ENCODE peak calls at places on chromosomes 12 and 14, in four cellular contexts. C is HepG2, F is K562, S is SK-N-SH. M is an unnamed sample.

GRCh38 chr14:58171090-58171489 is 19.1 kb upstream of the ARMH4 start:
- DNase-seq in C (peak), F (peak), S (peak), M (peak)

GRCh38 chr14:96086032-96086431 is 46.9 kb downstream of the C14orf132 start:
- DNase-seq in C (no peak), F (no peak), S (no peak), M (no peak)

GRCh38 chr12:57619434-57620244 is 8.4 kb downstream of the ARHGEF25 start:
- DNase-seq in C (no peak), F (no peak), S (no peak), M (peak)

GRCh38 chr14:87461704-87462103 is 531.3 kb downstream of the GALC start:
- DNase-seq in C (no peak), F (no peak), S (no peak), M (no peak)

GRCh38 chr12:109305547-109305946 is 3.5 kb downstream of the FOXN4 start:
- DNase-seq in C (no peak), F (no peak), S (no peak), M (no peak)

GRCh38 chr12:50351120-50352043 is 45.0 kb downstream of the FAM186A start:
- DNase-seq in C (peak), F (peak), S (no peak), M (no peak)

GRCh38 chr14:21234112-21234511 is 35.1 kb downstream of the HNRNPC start:
- DNase-seq in C (no peak), F (no peak), S (no peak), M (no peak)

GRCh38 chr12:103457471-103457870 is 38.3 kb downstream of the C12orf42 start:
- DNase-seq in C (no peak), F (no peak), S (no peak), M (no peak)

GRCh38 chr12:24222968-24223367 is 273.5 kb upstream of the SOX5 start:
- DNase-seq in C (no peak), F (no peak), S (no peak), M (no peak)

GRCh38 chr14:104732931-104733681 is 9.1 kb downstream of the ADSS1 start:
- DNase-seq in C (no peak), F (no peak), S (no peak), M (no peak)

GRCh38 chr12:27333311-27334009 is 824 bp downstream of the BMAL2 start:
- DNase-seq in C (no peak), F (no peak), S (peak), M (peak)

GRCh38 chr14:92704036-92704804 is 44.2 kb downstream of the LGMN start:
- DNase-seq in C (no peak), F (no peak), S (no peak), M (no peak)

GRCh38 chr14:34059925-34060746 is 109.3 kb upstream of the EGLN3 start:
- DNase-seq in C (peak), F (peak), S (peak), M (peak)

GRCh38 chr12:59164991-59165718 is 244.9 kb upstream of the LRIG3 start:
- DNase-seq in C (peak), F (no peak), S (peak), M (no peak)

GRCh38 chr12:7433276-7433822 is 10.6 kb downstream of the CD163L1 start:
- DNase-seq in C (peak), F (no peak), S (no peak), M (no peak)

GRCh38 chr14:63486729-63487128 is 56.4 kb downstream of the PPP2R5E start:
- DNase-seq in C (no peak), F (no peak), S (no peak), M (no peak)

GRCh38 chr14:38838049-38838978 is 264.7 kb downstream of the SEC23A start:
- DNase-seq in C (no peak), F (no peak), S (no peak), M (no peak)

GRCh38 chr14:38838979-38839323 is 264.1 kb downstream of the SEC23A start:
- DNase-seq in C (no peak), F (no peak), S (no peak), M (no peak)

GRCh38 chr14:38836539-38836938 is 266.5 kb downstream of the SEC23A start:
- DNase-seq in C (no peak), F (no peak), S (no peak), M (no peak)

GRCh38 chr14:38837333-38838048 is 265.5 kb downstream of the SEC23A start:
- DNase-seq in C (no peak), F (no peak), S (no peak), M (no peak)

GRCh38 chr14:38839743-38840375 is 263.2 kb downstream of the SEC23A start:
- DNase-seq in C (no peak), F (no peak), S (no peak), M (no peak)
- TF ChIP-seq FOXJ3 in C (no peak), F (no peak), S (no peak), M (no peak)

DNA sequence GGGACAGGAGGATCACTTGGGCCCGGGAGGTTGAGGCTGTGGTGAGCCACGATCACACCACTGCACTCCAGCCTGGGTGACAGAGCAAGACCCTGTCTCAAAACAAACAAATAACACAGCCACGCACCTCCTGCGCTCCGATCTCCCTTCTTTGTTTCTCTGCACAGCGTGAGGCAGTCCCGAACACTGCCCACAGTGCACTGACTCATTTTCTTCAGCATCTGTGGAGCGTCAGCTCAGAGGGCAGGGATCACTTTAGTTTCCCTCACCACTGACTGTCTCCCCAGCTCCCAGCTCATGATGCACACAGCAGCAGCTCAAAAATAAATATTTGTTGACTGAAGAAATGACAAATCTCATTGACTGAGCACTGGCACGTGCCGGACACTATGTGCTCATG is 883 bp upstream of the MYL2 start:
- DNase-seq in C (no peak), F (no peak), S (no peak), M (no peak)
- TF ChIP-seq FOXJ3 in C (no peak), F (no peak), S (no peak), M (no peak)

DNA sequence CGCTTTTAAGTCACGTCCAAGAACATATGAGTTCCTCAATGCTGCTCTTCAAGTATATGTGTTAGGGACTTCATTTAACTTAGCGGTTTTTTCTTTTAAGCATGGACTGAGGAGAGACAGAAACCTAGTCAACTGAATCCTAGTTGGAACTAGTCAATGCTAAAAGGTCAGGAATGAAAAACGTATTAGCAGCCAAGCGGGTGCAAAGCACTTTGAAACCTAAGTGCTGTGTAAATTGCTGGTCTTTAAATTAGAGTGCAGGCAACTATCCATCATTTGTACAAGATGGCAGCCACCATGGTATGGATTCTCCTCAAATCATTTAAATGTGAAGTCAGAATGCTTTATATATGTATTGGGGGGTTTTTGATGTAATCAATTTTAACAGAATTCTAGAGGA is 199.0 kb downstream of the ANO2 start:
- DNase-seq in C (no peak), F (no peak), S (no peak), M (no peak)
- TF ChIP-seq FOXJ3 in C (no peak), F (no peak), S (no peak), M (no peak)

GRCh38 chr12:120039711-120040110 is 50.7 kb downstream of the BICDL1 start:
- DNase-seq in C (no peak), F (peak), S (no peak), M (no peak)

GRCh38 chr12:120043421-120043820 is 54.4 kb downstream of the BICDL1 start:
- DNase-seq in C (no peak), F (no peak), S (no peak), M (no peak)

GRCh38 chr12:120037851-120038250 is 48.8 kb downstream of the BICDL1 start:
- DNase-seq in C (no peak), F (no peak), S (no peak), M (no peak)

GRCh38 chr12:120047072-120047471 is 58.0 kb downstream of the BICDL1 start:
- DNase-seq in C (peak), F (no peak), S (no peak), M (no peak)

DNA sequence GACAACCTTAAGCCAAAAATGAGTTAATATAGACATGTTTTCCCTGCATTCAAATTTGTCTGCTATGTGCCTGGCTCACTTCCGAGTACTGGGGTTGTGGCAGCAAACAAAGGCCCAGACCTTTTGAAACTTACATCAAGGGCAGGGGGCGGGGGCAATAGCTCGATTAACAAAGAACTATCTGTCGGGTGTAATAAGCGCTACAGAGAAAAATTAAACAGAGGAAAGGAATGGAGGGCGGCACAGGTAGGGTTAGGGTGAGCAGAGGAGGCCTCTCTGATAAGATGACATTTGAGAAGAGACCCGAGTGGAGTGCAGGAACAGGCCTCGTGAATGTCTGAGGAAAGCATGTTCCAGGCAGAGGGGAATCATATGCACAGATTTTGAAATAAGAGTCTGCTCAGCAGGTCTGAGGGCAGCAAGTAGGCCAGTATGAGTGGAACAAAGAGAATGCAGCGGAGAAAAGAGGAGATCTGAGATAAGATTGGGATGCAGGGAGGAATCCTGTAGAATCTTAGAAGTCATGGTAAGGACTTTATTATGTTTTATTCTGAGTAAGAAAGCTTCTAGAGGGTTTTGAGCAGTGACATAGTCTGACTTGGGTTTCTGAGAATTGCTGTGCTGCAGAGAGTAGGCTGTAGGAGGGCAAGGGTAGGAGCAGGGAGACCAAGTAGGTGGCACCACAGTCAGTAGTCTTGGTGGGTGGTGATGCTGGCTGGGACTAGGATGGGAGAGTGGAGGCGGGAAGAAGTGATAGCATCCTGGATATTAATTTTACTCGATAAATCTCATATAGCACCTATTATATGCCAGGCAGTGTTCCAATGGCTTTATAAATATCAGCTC is 52.6 kb downstream of the BICDL1 start:
- DNase-seq in C (peak), F (no peak), S (no peak), M (no peak)
- TF ChIP-seq FOXJ3 in C (no peak), F (no peak), S (no peak), M (no peak)

GRCh38 chr12:26197832-26198231 is 2.5 kb downstream of the SSPN start:
- DNase-seq in C (no peak), F (no peak), S (peak), M (no peak)

GRCh38 chr12:26195250-26195640 is at the start of gene SSPN:
- DNase-seq in C (no peak), F (no peak), S (peak), M (peak)

GRCh38 chr12:26196424-26196722 is 1.0 kb downstream of the SSPN start:
- DNase-seq in C (no peak), F (no peak), S (peak), M (no peak)

GRCh38 chr12:26193539-26193938 is 1.8 kb upstream of the SSPN start:
- DNase-seq in C (no peak), F (no peak), S (no peak), M (no peak)

DNA sequence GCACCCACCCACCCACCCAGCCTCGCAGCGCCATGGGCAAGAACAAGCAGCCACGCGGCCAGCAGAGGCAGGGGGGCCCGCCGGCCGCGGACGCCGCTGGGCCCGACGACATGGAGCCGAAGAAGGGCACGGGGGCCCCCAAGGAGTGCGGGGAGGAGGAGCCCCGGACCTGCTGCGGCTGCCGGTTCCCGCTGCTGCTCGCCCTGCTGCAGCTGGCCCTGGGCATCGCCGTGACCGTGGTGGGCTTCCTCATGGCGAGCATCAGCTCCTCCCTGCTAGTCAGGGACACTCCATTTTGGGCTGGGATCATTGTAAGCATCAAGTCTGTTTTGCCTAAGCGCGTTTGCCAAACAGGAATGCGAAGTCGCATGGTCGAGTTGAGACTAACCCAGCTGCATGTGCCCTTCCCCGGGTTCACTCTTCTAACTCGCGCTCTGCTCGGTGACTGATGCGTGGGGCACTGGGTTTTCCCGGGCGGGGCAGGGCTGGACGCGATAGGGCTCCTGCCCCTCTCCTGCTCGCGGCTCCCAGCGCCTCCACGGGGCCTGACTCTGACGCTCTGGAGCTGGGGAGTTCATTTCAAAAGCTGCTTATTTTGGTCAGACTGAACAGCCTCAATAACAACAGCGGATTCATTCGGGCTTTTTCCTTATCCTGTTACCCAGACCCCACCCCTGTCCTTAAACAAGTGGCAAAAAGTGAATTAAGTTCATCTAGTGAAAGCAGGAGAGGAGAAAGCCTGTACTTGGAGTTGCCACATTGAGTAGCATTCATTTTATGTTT is 459 bp downstream of the SSPN start:
- DNase-seq in C (no peak), F (no peak), S (peak), M (peak)
- TF ChIP-seq FOXJ3 in C (no peak), F (no peak), S (no peak), M (no peak)

GRCh38 chr14:26233126-26233525 is 364.7 kb downstream of the NOVA1 start:
- DNase-seq in C (no peak), F (no peak), S (no peak), M (no peak)
- TF ChIP-seq FOXJ3 in C (no peak), F (no peak), S (no peak), M (no peak)

GRCh38 chr12:1886396-1887008 is 31.9 kb downstream of the CACNA2D4 start:
- DNase-seq in C (no peak), F (no peak), S (no peak), M (no peak)
- TF ChIP-seq FOXJ3 in C (no peak), F (no peak), S (no peak), M (no peak)

GRCh38 chr12:122022393-122023338 is 982 bp downstream of the BCL7A start:
- DNase-seq in C (no peak), F (peak), S (peak), M (peak)
- TF ChIP-seq FOXJ3 in C (no peak), F (no peak), S (no peak), M (no peak)

GRCh38 chr12:52524241-52524897 is 4.2 kb upstream of the KRT5 start:
- DNase-seq in C (no peak), F (no peak), S (no peak), M (no peak)

GRCh38 chr12:52523825-52524224 is 3.6 kb upstream of the KRT5 start:
- DNase-seq in C (no peak), F (no peak), S (no peak), M (no peak)

GRCh38 chr12:52521175-52521574 is 981 bp upstream of the KRT5 start:
- DNase-seq in C (no peak), F (no peak), S (no peak), M (no peak)

GRCh38 chr12:52521581-52522266 is 1.5 kb upstream of the KRT5 start:
- DNase-seq in C (no peak), F (no peak), S (no peak), M (no peak)

DNA sequence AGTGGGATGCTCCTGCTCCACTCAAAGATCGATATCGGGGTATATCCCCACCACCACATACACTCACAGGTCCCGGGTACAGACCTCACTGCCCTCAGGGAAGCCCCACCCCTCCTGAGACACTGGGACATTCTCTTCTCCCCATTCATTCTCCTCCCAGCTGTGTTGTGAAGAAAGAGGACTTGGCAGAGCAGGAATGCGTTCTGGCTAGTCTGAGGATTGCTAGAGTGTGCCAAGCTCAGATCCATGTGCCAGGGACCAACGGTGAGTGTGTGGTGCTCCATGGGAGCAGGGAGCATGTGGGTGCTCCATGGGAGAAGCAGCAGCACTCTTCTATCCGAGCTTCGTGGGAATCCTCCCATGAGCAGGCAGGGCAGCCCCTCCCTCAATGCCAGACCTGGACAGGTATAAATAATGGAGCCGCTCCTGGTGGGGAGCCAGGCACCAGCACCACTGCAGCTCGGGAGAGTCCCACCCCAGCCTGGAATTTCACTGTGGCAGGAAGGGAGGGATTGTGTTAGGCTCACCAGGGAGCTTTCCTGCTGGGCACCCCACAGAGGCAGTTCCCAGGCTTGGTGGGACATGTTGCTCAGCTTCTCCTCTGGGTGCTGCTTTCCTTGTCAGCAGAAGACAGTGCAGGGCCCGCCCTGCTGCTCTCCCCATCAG is 2.3 kb upstream of the KRT5 start:
- DNase-seq in C (no peak), F (no peak), S (no peak), M (no peak)
- TF ChIP-seq FOXJ3 in C (no peak), F (no peak), S (no peak), M (no peak)

M was measured in WTC11.